ENCODE peak calls at places on chromosomes 6 and 20, in nine cellular contexts. L is A549, D is stomach, T is transverse colon, V is ovary, N is esophagus muscularis mucosa, A is sigmoid colon, O is HepG2, M is K562. E is an unnamed sample.

GRCh38 chr6:40347571-40348011 is 239.6 kb downstream of the LRFN2 start:
- DNase-seq in L (no peak), D (no peak), T (no peak), V (no peak), N (peak), A (peak), O (no peak), M (no peak), E (no peak)

GRCh38 chr6:41571066-41571780 is 25.0 kb downstream of the FOXP4 start:
- DNase-seq in L (no peak), D (no peak), T (no peak), V (no peak), N (no peak), A (no peak), O (no peak), M (no peak), E (no peak)

GRCh38 chr20:37345339-37346231 is at the start of gene SRC:
- DNase-seq in L (peak), D (peak), T (peak), V (peak), N (peak), A (peak), O (peak), M (peak), E (peak)

GRCh38 chr20:53332022-53332824 is 261.4 kb downstream of the ZNF217 start:
- DNase-seq in L (no peak), D (no peak), T (no peak), V (no peak), N (no peak), A (no peak), O (no peak), M (peak), E (no peak)

GRCh38 chr6:142482973-142483372 is 181.2 kb downstream of the ADGRG6 start:
- DNase-seq in L (no peak), D (no peak), T (no peak), V (no peak), N (no peak), A (no peak), O (no peak), M (no peak), E (no peak)

GRCh38 chr6:4872841-4873240 is 96.6 kb downstream of the CDYL start:
- DNase-seq in L (no peak), D (no peak), T (no peak), V (no peak), N (no peak), A (no peak), O (no peak), M (no peak), E (no peak)

GRCh38 chr6:71321344-71321743 is 32.7 kb downstream of the OGFRL1 start:
- DNase-seq in L (no peak), D (no peak), T (no peak), V (no peak), N (no peak), A (no peak), O (no peak), M (no peak), E (no peak)

GRCh38 chr6:108945686-108946158 is 97.5 kb downstream of the ARMC2 start:
- DNase-seq in L (no peak), D (peak), T (peak), V (peak), N (no peak), A (peak), O (no peak), M (no peak), E (no peak)

GRCh38 chr20:58699246-58700107 is 6.9 kb downstream of the NPEPL1 start:
- DNase-seq in L (no peak), D (no peak), T (peak), V (peak), N (no peak), A (peak), O (no peak), M (no peak), E (no peak)

GRCh38 chr6:3876131-3876530 is 27.0 kb downstream of the FAM50B start:
- DNase-seq in L (no peak), D (no peak), T (no peak), V (no peak), N (no peak), A (no peak), O (no peak), M (no peak), E (peak)

GRCh38 chr6:32298632-32299336 is 72.9 kb downstream of the TSBP1 start:
- DNase-seq in L (peak), D (no peak), T (no peak), V (no peak), N (no peak), A (no peak), O (peak), M (no peak), E (no peak)

GRCh38 chr20:11302436-11302835 is 615.3 kb upstream of the BTBD3 start:
- DNase-seq in L (no peak), D (no peak), T (no peak), V (no peak), N (no peak), A (no peak), O (no peak), M (no peak), E (no peak)

GRCh38 chr20:1418335-1418734 is 25.5 kb upstream of the FKBP1A start:
- DNase-seq in L (no peak), D (no peak), T (no peak), V (no peak), N (no peak), A (no peak), O (no peak), M (no peak), E (no peak)

GRCh38 chr20:16054917-16055316 is 518.3 kb downstream of the KIF16B start:
- DNase-seq in L (no peak), D (no peak), T (no peak), V (no peak), N (no peak), A (no peak), O (no peak), M (no peak), E (no peak)

GRCh38 chr20:15267935-15268334 is 930.5 kb upstream of the FLRT3 start:
- DNase-seq in L (no peak), D (no peak), T (no peak), V (no peak), N (no peak), A (no peak), O (no peak), M (no peak), E (no peak)

GRCh38 chr6:151763303-151763702 is 44.2 kb upstream of the ESR1 start:
- DNase-seq in L (no peak), D (no peak), T (no peak), V (no peak), N (no peak), A (no peak), O (peak), M (no peak), E (no peak)

GRCh38 chr6:37433657-37434271 is 743 bp downstream of the CMTR1 start:
- DNase-seq in L (no peak), D (no peak), T (no peak), V (no peak), N (no peak), A (no peak), O (peak), M (peak), E (no peak)

GRCh38 chr20:48556956-48557355 is 270.8 kb downstream of the PREX1 start:
- DNase-seq in L (no peak), D (no peak), T (no peak), V (no peak), N (no peak), A (no peak), O (no peak), M (no peak), E (no peak)

GRCh38 chr6:94478178-94479140 is 1059.1 kb upstream of the EPHA7 start:
- DNase-seq in L (no peak), D (no peak), T (no peak), V (no peak), N (no peak), A (no peak), O (no peak), M (no peak), E (no peak)

GRCh38 chr6:169707772-169708171 is 5.8 kb downstream of the C6orf120 start:
- DNase-seq in L (no peak), D (no peak), T (no peak), V (no peak), N (no peak), A (no peak), O (no peak), M (peak), E (no peak)

GRCh38 chr20:36927704-36928103 is 23.8 kb downstream of the SAMHD1 start:
- DNase-seq in L (no peak), D (no peak), T (no peak), V (no peak), N (no peak), A (no peak), O (peak), M (no peak), E (no peak)

GRCh38 chr20:46352370-46352938 is 44.2 kb upstream of the CDH22 start:
- DNase-seq in L (no peak), D (no peak), T (no peak), V (no peak), N (no peak), A (no peak), O (no peak), M (no peak), E (no peak)

GRCh38 chr20:8449120-8449519 is 317.1 kb downstream of the PLCB1 start:
- DNase-seq in L (no peak), D (no peak), T (no peak), V (no peak), N (no peak), A (no peak), O (no peak), M (no peak), E (no peak)

GRCh38 chr20:46990017-46990810 is 95.6 kb downstream of the EYA2 start:
- DNase-seq in L (no peak), D (no peak), T (peak), V (no peak), N (no peak), A (no peak), O (no peak), M (peak), E (no peak)

GRCh38 chr20:59850018-59850641 is 83.3 kb downstream of the SYCP2 start:
- DNase-seq in L (peak), D (no peak), T (no peak), V (no peak), N (no peak), A (no peak), O (peak), M (peak), E (no peak)

GRCh38 chr6:2895072-2895471 is 8.0 kb downstream of the SERPINB9 start:
- DNase-seq in L (no peak), D (no peak), T (no peak), V (no peak), N (peak), A (no peak), O (no peak), M (no peak), E (no peak)

GRCh38 chr6:165181951-165182414 is 127.4 kb downstream of the C6orf118 start:
- DNase-seq in L (no peak), D (no peak), T (no peak), V (no peak), N (no peak), A (no peak), O (no peak), M (no peak), E (no peak)

GRCh38 chr20:20070871-20071726 is 18.8 kb downstream of the CFAP61 start:
- DNase-seq in L (no peak), D (no peak), T (no peak), V (no peak), N (no peak), A (no peak), O (peak), M (peak), E (no peak)

GRCh38 chr20:4227085-4227821 is 211.9 kb upstream of the RNF24 start:
- DNase-seq in L (peak), D (no peak), T (no peak), V (no peak), N (no peak), A (no peak), O (peak), M (peak), E (no peak)

GRCh38 chr6:90425161-90425641 is 128.6 kb upstream of the BACH2 start:
- DNase-seq in L (no peak), D (no peak), T (no peak), V (no peak), N (no peak), A (no peak), O (no peak), M (no peak), E (no peak)

GRCh38 chr6:46279874-46280273 is 109.1 kb upstream of the ENPP5 start:
- DNase-seq in L (no peak), D (no peak), T (no peak), V (no peak), N (peak), A (no peak), O (no peak), M (no peak), E (no peak)

GRCh38 chr6:3522561-3523287 is 65.9 kb upstream of the SLC22A23 start:
- DNase-seq in L (peak), D (no peak), T (no peak), V (no peak), N (no peak), A (no peak), O (no peak), M (no peak), E (no peak)

GRCh38 chr6:7910654-7911344 is at the start of gene TXNDC5:
- DNase-seq in L (peak), D (peak), T (peak), V (peak), N (no peak), A (peak), O (peak), M (peak), E (peak)

GRCh38 chr20:41531876-41532275 is 86.3 kb downstream of the CHD6 start:
- DNase-seq in L (no peak), D (no peak), T (no peak), V (no peak), N (no peak), A (no peak), O (no peak), M (no peak), E (no peak)

GRCh38 chr6:7047966-7048365 is 59.8 kb upstream of the RREB1 start:
- DNase-seq in L (no peak), D (no peak), T (no peak), V (no peak), N (no peak), A (no peak), O (no peak), M (peak), E (no peak)

GRCh38 chr6:34182751-34183531 is 37.1 kb upstream of the GRM4 start:
- DNase-seq in L (no peak), D (peak), T (peak), V (no peak), N (no peak), A (no peak), O (no peak), M (no peak), E (no peak)

GRCh38 chr6:149508485-149508884 is 23.7 kb upstream of the ZC3H12D start:
- DNase-seq in L (no peak), D (no peak), T (no peak), V (no peak), N (no peak), A (no peak), O (no peak), M (no peak), E (no peak)

GRCh38 chr6:22071655-22072054 is 225.2 kb downstream of the PRL start:
- DNase-seq in L (no peak), D (no peak), T (no peak), V (peak), N (no peak), A (peak), O (no peak), M (no peak), E (no peak)

GRCh38 chr20:21808863-21809664 is 103.6 kb downstream of the PAX1 start:
- DNase-seq in L (peak), D (peak), T (peak), V (no peak), N (no peak), A (no peak), O (peak), M (peak), E (peak)

DNA sequence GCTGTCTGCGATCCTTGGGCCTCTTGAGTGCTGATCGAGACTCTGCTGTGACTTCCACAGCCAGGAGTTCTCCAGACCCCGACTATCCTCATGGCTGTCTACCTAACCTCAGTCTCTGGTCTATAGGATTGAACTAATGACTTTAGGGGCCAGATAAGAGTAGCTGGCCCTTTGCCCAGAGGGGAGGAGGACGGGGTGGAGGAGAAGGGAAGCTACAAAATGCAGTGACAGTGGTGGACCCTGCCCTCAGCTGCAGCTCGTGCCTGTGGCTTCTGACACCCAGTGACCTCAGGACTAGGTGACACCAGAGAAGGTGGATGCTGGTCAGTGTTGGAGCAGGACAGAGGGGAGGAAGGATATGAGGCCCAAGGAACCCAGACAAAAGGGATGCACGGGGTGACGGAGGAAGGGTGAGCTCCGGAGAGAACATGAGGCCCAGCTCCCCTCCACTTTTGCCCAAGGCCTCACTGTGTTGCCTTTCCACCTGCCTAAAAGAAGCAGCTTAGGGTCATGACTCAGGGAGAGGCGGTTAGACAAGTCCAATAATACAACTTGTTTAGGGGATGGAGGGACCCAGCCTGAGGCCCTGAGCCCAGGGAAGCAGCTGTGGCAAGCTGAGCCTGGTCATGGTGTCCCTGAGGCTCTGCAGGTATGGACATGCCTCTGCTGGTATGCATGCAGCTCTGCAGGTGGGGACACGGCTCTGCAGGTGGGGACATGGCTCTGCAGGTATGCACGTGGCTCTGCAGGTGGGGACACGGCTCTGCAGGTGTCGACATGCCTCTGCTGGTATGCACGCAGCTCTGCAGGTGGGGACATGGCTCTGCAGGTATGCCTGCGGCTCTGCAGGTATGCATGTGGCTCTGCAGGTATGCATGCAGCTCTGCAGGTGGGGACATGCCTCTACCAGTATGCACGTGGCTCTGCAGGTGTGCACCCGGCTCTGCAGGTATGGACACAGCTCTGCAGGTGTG is 67.7 kb downstream of the SYNJ2 start:
- DNase-seq in L (no peak), D (no peak), T (no peak), V (no peak), N (no peak), A (peak), O (peak), M (peak), E (no peak)
- TF ChIP-seq EP300 in L (no peak), D (no peak), T (no peak), V (no peak), N (no peak), A (no peak), O (no peak), M (no peak), E (no peak)

GRCh38 chr6:131199568-131200272 is 64.5 kb downstream of the AKAP7 start:
- DNase-seq in L (no peak), D (peak), T (peak), V (no peak), N (no peak), A (no peak), O (peak), M (peak), E (no peak)
- H3K27ac ChIP-seq in L (no peak), D (peak), T (no peak), V (no peak), N (no peak), A (no peak), O (no peak), M (no peak), E (no peak)

GRCh38 chr20:50628853-50629674 is 62.3 kb downstream of the RIPOR3 start:
- DNase-seq in L (no peak), D (no peak), T (no peak), V (no peak), N (no peak), A (no peak), O (no peak), M (no peak), E (no peak)
- TF ChIP-seq EP300 in L (no peak), D (no peak), T (no peak), V (no peak), N (no peak), A (no peak), O (no peak), M (no peak), E (no peak)

GRCh38 chr6:163625265-163625664 is 210.7 kb downstream of the QKI start:
- DNase-seq in L (no peak), D (no peak), T (no peak), V (no peak), N (no peak), A (no peak), O (no peak), M (no peak), E (no peak)

GRCh38 chr6:163617549-163617948 is 203.0 kb downstream of the QKI start:
- DNase-seq in L (no peak), D (no peak), T (no peak), V (no peak), N (no peak), A (no peak), O (no peak), M (no peak), E (no peak)

GRCh38 chr6:163620670-163621330 is 206.3 kb downstream of the QKI start:
- DNase-seq in L (no peak), D (no peak), T (no peak), V (no peak), N (no peak), A (no peak), O (no peak), M (no peak), E (no peak)

GRCh38 chr6:163620101-163620500 is 205.6 kb downstream of the QKI start:
- DNase-seq in L (no peak), D (no peak), T (no peak), V (no peak), N (no peak), A (no peak), O (no peak), M (no peak), E (no peak)
- H3K27ac ChIP-seq in L (no peak), D (no peak), T (no peak), V (no peak), N (no peak), A (no peak), O (no peak), M (no peak), E (no peak)

GRCh38 chr6:87788141-87788540 is 86.1 kb upstream of the AKIRIN2 start:
- DNase-seq in L (no peak), D (no peak), T (no peak), V (no peak), N (no peak), A (no peak), O (no peak), M (no peak), E (no peak)

GRCh38 chr6:87779542-87779941 is 77.5 kb upstream of the AKIRIN2 start:
- DNase-seq in L (no peak), D (no peak), T (no peak), V (no peak), N (no peak), A (no peak), O (no peak), M (peak), E (no peak)

GRCh38 chr6:87789198-87789899 is 87.3 kb upstream of the AKIRIN2 start:
- DNase-seq in L (peak), D (no peak), T (no peak), V (no peak), N (no peak), A (no peak), O (peak), M (no peak), E (peak)

GRCh38 chr6:87785229-87785862 is 83.3 kb upstream of the AKIRIN2 start:
- DNase-seq in L (no peak), D (no peak), T (no peak), V (no peak), N (no peak), A (no peak), O (peak), M (no peak), E (no peak)

DNA sequence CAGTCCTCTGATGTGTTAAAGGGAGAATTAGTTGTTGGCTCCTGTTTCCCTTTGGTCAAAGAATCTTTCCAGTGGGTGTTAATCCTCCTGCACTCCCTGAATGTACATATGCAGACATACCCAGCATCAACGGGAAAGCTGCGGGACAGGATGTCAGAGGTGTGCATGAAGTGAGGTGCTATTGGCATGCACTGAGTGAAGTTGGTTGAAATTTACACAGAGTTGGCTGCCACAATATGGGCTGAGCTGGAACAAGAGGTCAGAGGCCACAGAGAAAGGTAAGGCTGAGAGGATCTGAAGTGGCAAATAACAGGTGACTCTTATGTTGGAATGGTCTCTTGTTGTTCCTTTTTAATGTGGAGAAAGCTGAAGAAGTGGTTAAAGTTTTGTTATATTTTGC is 82.7 kb upstream of the AKIRIN2 start:
- DNase-seq in L (no peak), D (no peak), T (no peak), V (no peak), N (no peak), A (no peak), O (peak), M (no peak), E (no peak)
- TF ChIP-seq EP300 in L (no peak), D (no peak), T (no peak), V (no peak), N (no peak), A (no peak), O (no peak), M (no peak), E (no peak)

GRCh38 chr6:30887901-30888300 is 3.6 kb downstream of the DDR1 start:
- DNase-seq in L (no peak), D (no peak), T (no peak), V (no peak), N (no peak), A (no peak), O (no peak), M (no peak), E (no peak)
- H3K27ac ChIP-seq in L (no peak), D (no peak), T (no peak), V (no peak), N (no peak), A (no peak), O (no peak), M (no peak), E (peak)

GRCh38 chr6:167443098-167443680 is 118.3 kb downstream of the TTLL2 start:
- DNase-seq in L (no peak), D (no peak), T (no peak), V (no peak), N (peak), A (no peak), O (no peak), M (no peak), E (no peak)
- TF ChIP-seq EP300 in L (no peak), D (no peak), T (no peak), V (no peak), N (no peak), A (no peak), O (no peak), M (no peak), E (no peak)

E was measured in tibial nerve.